ENCODE peak calls at places on chromosomes 12 and 14, in eight cellular contexts. One of them, this sample, is unnamed.

GRCh38 chr14:89442280-89442679 is 25.2 kb upstream of the FOXN3 start:
- DNase-seq in mammary epithelial cell: no peak
- DNase-seq in cardiac fibroblast: no peak
- DNase-seq in AG04450: no peak
- DNase-seq in tibial artery: no peak
- DNase-seq in astrocyte: no peak
- DNase-seq in pancreas: peak
- DNase-seq in brain microvascular endothelial cell: no peak
- DNase-seq in this sample: no peak

GRCh38 chr12:130281157-130281799 is 56.4 kb upstream of the PIWIL1 start:
- DNase-seq in AG04450: no peak
- DNase-seq in mammary epithelial cell: no peak
- DNase-seq in tibial artery: no peak
- DNase-seq in astrocyte: no peak
- DNase-seq in cardiac fibroblast: no peak
- DNase-seq in pancreas: peak
- DNase-seq in brain microvascular endothelial cell: no peak
- DNase-seq in this sample: peak

GRCh38 chr14:73786632-73786941 is 65.0 kb upstream of the PTGR2 start:
- DNase-seq in AG04450: no peak
- DNase-seq in astrocyte: no peak
- DNase-seq in pancreas: no peak
- DNase-seq in brain microvascular endothelial cell: no peak
- DNase-seq in mammary epithelial cell: peak
- DNase-seq in cardiac fibroblast: peak
- DNase-seq in tibial artery: no peak
- DNase-seq in this sample: peak

GRCh38 chr12:52125499-52125900 is 46.0 kb downstream of the SMIM41 start:
- DNase-seq in mammary epithelial cell: no peak
- DNase-seq in cardiac fibroblast: no peak
- DNase-seq in AG04450: no peak
- DNase-seq in brain microvascular endothelial cell: no peak
- DNase-seq in pancreas: peak
- DNase-seq in tibial artery: no peak
- DNase-seq in astrocyte: no peak
- DNase-seq in this sample: no peak

GRCh38 chr12:3644103-3644502 is 108.8 kb downstream of the CRACR2A start:
- DNase-seq in cardiac fibroblast: no peak
- DNase-seq in mammary epithelial cell: no peak
- DNase-seq in AG04450: no peak
- DNase-seq in tibial artery: no peak
- DNase-seq in brain microvascular endothelial cell: no peak
- DNase-seq in astrocyte: no peak
- DNase-seq in pancreas: no peak
- DNase-seq in this sample: no peak

GRCh38 chr12:113214938-113215400 is 6.3 kb upstream of the TPCN1 start:
- DNase-seq in AG04450: peak
- DNase-seq in pancreas: no peak
- DNase-seq in cardiac fibroblast: peak
- DNase-seq in astrocyte: peak
- DNase-seq in tibial artery: peak
- DNase-seq in brain microvascular endothelial cell: peak
- DNase-seq in mammary epithelial cell: peak
- DNase-seq in this sample: no peak

GRCh38 chr12:120012067-120012621 is 23.1 kb downstream of the BICDL1 start:
- DNase-seq in brain microvascular endothelial cell: peak
- DNase-seq in AG04450: no peak
- DNase-seq in mammary epithelial cell: peak
- DNase-seq in astrocyte: peak
- DNase-seq in pancreas: no peak
- DNase-seq in tibial artery: no peak
- DNase-seq in cardiac fibroblast: peak
- DNase-seq in this sample: no peak

GRCh38 chr12:88522961-88523360 is 57.3 kb downstream of the KITLG start:
- DNase-seq in cardiac fibroblast: no peak
- DNase-seq in pancreas: no peak
- DNase-seq in brain microvascular endothelial cell: no peak
- DNase-seq in astrocyte: no peak
- DNase-seq in tibial artery: no peak
- DNase-seq in mammary epithelial cell: no peak
- DNase-seq in AG04450: no peak
- DNase-seq in this sample: no peak

GRCh38 chr12:4272014-4272975 is 1.3 kb upstream of the CCND2 start:
- DNase-seq in tibial artery: peak
- DNase-seq in astrocyte: peak
- DNase-seq in pancreas: peak
- DNase-seq in AG04450: no peak
- DNase-seq in brain microvascular endothelial cell: peak
- DNase-seq in cardiac fibroblast: peak
- DNase-seq in mammary epithelial cell: peak
- DNase-seq in this sample: peak

GRCh38 chr14:96253140-96253539 is 2.9 kb upstream of the BDKRB1 start:
- DNase-seq in mammary epithelial cell: peak
- DNase-seq in tibial artery: no peak
- DNase-seq in pancreas: no peak
- DNase-seq in cardiac fibroblast: peak
- DNase-seq in brain microvascular endothelial cell: peak
- DNase-seq in astrocyte: peak
- DNase-seq in AG04450: peak
- DNase-seq in this sample: no peak

GRCh38 chr14:32109676-32110075 is 32.6 kb downstream of the ARHGAP5 start:
- DNase-seq in brain microvascular endothelial cell: peak
- DNase-seq in pancreas: no peak
- DNase-seq in astrocyte: peak
- DNase-seq in mammary epithelial cell: no peak
- DNase-seq in tibial artery: no peak
- DNase-seq in cardiac fibroblast: peak
- DNase-seq in AG04450: peak
- DNase-seq in this sample: no peak

GRCh38 chr12:95790025-95790911 is at the start of gene NTN4:
- DNase-seq in mammary epithelial cell: peak
- DNase-seq in AG04450: no peak
- DNase-seq in cardiac fibroblast: peak
- DNase-seq in pancreas: peak
- DNase-seq in tibial artery: peak
- DNase-seq in astrocyte: no peak
- DNase-seq in brain microvascular endothelial cell: peak
- DNase-seq in this sample: peak

GRCh38 chr12:62600038-62600437 is 133.4 kb downstream of the MON2 start:
- DNase-seq in astrocyte: no peak
- DNase-seq in brain microvascular endothelial cell: no peak
- DNase-seq in cardiac fibroblast: peak
- DNase-seq in AG04450: no peak
- DNase-seq in pancreas: no peak
- DNase-seq in tibial artery: no peak
- DNase-seq in mammary epithelial cell: no peak
- DNase-seq in this sample: no peak

GRCh38 chr12:71469235-71469873 is 29.8 kb downstream of the LGR5 start:
- DNase-seq in cardiac fibroblast: peak
- DNase-seq in AG04450: peak
- DNase-seq in mammary epithelial cell: peak
- DNase-seq in tibial artery: no peak
- DNase-seq in pancreas: no peak
- DNase-seq in astrocyte: peak
- DNase-seq in brain microvascular endothelial cell: peak
- DNase-seq in this sample: peak

GRCh38 chr12:81542065-81542464 is 217.1 kb downstream of the PPFIA2 start:
- DNase-seq in pancreas: no peak
- DNase-seq in astrocyte: no peak
- DNase-seq in cardiac fibroblast: no peak
- DNase-seq in mammary epithelial cell: no peak
- DNase-seq in AG04450: no peak
- DNase-seq in brain microvascular endothelial cell: no peak
- DNase-seq in tibial artery: no peak
- DNase-seq in this sample: no peak

GRCh38 chr14:55756563-55756962 is 176.6 kb downstream of the KTN1 start:
- DNase-seq in tibial artery: no peak
- DNase-seq in brain microvascular endothelial cell: no peak
- DNase-seq in AG04450: no peak
- DNase-seq in cardiac fibroblast: no peak
- DNase-seq in astrocyte: no peak
- DNase-seq in mammary epithelial cell: no peak
- DNase-seq in pancreas: no peak
- DNase-seq in this sample: no peak

GRCh38 chr14:55756078-55756477 is 176.1 kb downstream of the KTN1 start:
- DNase-seq in pancreas: no peak
- DNase-seq in astrocyte: no peak
- DNase-seq in cardiac fibroblast: no peak
- DNase-seq in AG04450: no peak
- DNase-seq in tibial artery: no peak
- DNase-seq in brain microvascular endothelial cell: no peak
- DNase-seq in mammary epithelial cell: no peak
- DNase-seq in this sample: no peak

GRCh38 chr14:55754871-55755270 is 174.9 kb downstream of the KTN1 start:
- DNase-seq in astrocyte: no peak
- DNase-seq in mammary epithelial cell: no peak
- DNase-seq in pancreas: no peak
- DNase-seq in tibial artery: no peak
- DNase-seq in brain microvascular endothelial cell: no peak
- DNase-seq in AG04450: no peak
- DNase-seq in cardiac fibroblast: no peak
- DNase-seq in this sample: no peak

GRCh38 chr14:55752580-55753365 is 172.8 kb downstream of the KTN1 start:
- DNase-seq in AG04450: peak
- DNase-seq in brain microvascular endothelial cell: peak
- DNase-seq in pancreas: no peak
- DNase-seq in astrocyte: peak
- DNase-seq in mammary epithelial cell: peak
- DNase-seq in tibial artery: no peak
- DNase-seq in cardiac fibroblast: peak
- DNase-seq in this sample: no peak

GRCh38 chr14:55754471-55754870 is 174.5 kb downstream of the KTN1 start:
- DNase-seq in pancreas: no peak
- DNase-seq in astrocyte: no peak
- DNase-seq in AG04450: no peak
- DNase-seq in brain microvascular endothelial cell: no peak
- DNase-seq in tibial artery: no peak
- DNase-seq in cardiac fibroblast: no peak
- DNase-seq in mammary epithelial cell: peak
- DNase-seq in this sample: no peak
- TF ChIP-seq CTCF in pancreas: no peak
- TF ChIP-seq CTCF in astrocyte: no peak
- TF ChIP-seq CTCF in AG04450: no peak
- TF ChIP-seq CTCF in brain microvascular endothelial cell: no peak
- TF ChIP-seq CTCF in tibial artery: no peak
- TF ChIP-seq CTCF in cardiac fibroblast: no peak
- TF ChIP-seq CTCF in mammary epithelial cell: no peak
- TF ChIP-seq CTCF in this sample: no peak

GRCh38 chr14:100717371-100717770 is 9.3 kb upstream of the DLK1 start:
- DNase-seq in mammary epithelial cell: no peak
- DNase-seq in cardiac fibroblast: no peak
- DNase-seq in pancreas: no peak
- DNase-seq in astrocyte: no peak
- DNase-seq in brain microvascular endothelial cell: no peak
- DNase-seq in tibial artery: no peak
- DNase-seq in AG04450: no peak
- DNase-seq in this sample: no peak
- H3K4me3 ChIP-seq in mammary epithelial cell: no peak
- H3K4me3 ChIP-seq in cardiac fibroblast: no peak
- H3K4me3 ChIP-seq in pancreas: no peak
- H3K4me3 ChIP-seq in astrocyte: no peak
- H3K4me3 ChIP-seq in brain microvascular endothelial cell: no peak
- H3K4me3 ChIP-seq in tibial artery: no peak
- H3K4me3 ChIP-seq in AG04450: no peak
- H3K4me3 ChIP-seq in this sample: no peak

GRCh38 chr14:106848330-106849121 is 1322.1 kb downstream of the TMEM121 start:
- DNase-seq in tibial artery: no peak
- DNase-seq in mammary epithelial cell: peak
- DNase-seq in brain microvascular endothelial cell: no peak
- DNase-seq in pancreas: no peak
- DNase-seq in cardiac fibroblast: peak
- DNase-seq in astrocyte: no peak
- DNase-seq in AG04450: no peak
- DNase-seq in this sample: no peak
- TF ChIP-seq CTCF in tibial artery: no peak
- TF ChIP-seq CTCF in mammary epithelial cell: peak
- TF ChIP-seq CTCF in brain microvascular endothelial cell: no peak
- TF ChIP-seq CTCF in pancreas: no peak
- TF ChIP-seq CTCF in cardiac fibroblast: peak
- TF ChIP-seq CTCF in astrocyte: no peak
- TF ChIP-seq CTCF in AG04450: no peak
- TF ChIP-seq CTCF in this sample: peak

GRCh38 chr14:101358320-101358569 is 203.1 kb upstream of the DIO3 start:
- DNase-seq in tibial artery: no peak
- DNase-seq in brain microvascular endothelial cell: no peak
- DNase-seq in pancreas: no peak
- DNase-seq in cardiac fibroblast: no peak
- DNase-seq in astrocyte: no peak
- DNase-seq in mammary epithelial cell: no peak
- DNase-seq in AG04450: no peak
- DNase-seq in this sample: no peak

GRCh38 chr14:101358726-101359125 is 202.6 kb upstream of the DIO3 start:
- DNase-seq in AG04450: no peak
- DNase-seq in astrocyte: no peak
- DNase-seq in mammary epithelial cell: no peak
- DNase-seq in tibial artery: no peak
- DNase-seq in cardiac fibroblast: no peak
- DNase-seq in brain microvascular endothelial cell: no peak
- DNase-seq in pancreas: no peak
- DNase-seq in this sample: no peak

GRCh38 chr14:101361044-101361443 is 200.3 kb upstream of the DIO3 start:
- DNase-seq in AG04450: no peak
- DNase-seq in astrocyte: no peak
- DNase-seq in tibial artery: no peak
- DNase-seq in brain microvascular endothelial cell: no peak
- DNase-seq in cardiac fibroblast: no peak
- DNase-seq in mammary epithelial cell: no peak
- DNase-seq in pancreas: no peak
- DNase-seq in this sample: no peak

GRCh38 chr14:101360045-101360931 is 201.0 kb upstream of the DIO3 start:
- DNase-seq in cardiac fibroblast: no peak
- DNase-seq in astrocyte: no peak
- DNase-seq in brain microvascular endothelial cell: no peak
- DNase-seq in mammary epithelial cell: no peak
- DNase-seq in tibial artery: peak
- DNase-seq in pancreas: no peak
- DNase-seq in AG04450: no peak
- DNase-seq in this sample: no peak

DNA sequence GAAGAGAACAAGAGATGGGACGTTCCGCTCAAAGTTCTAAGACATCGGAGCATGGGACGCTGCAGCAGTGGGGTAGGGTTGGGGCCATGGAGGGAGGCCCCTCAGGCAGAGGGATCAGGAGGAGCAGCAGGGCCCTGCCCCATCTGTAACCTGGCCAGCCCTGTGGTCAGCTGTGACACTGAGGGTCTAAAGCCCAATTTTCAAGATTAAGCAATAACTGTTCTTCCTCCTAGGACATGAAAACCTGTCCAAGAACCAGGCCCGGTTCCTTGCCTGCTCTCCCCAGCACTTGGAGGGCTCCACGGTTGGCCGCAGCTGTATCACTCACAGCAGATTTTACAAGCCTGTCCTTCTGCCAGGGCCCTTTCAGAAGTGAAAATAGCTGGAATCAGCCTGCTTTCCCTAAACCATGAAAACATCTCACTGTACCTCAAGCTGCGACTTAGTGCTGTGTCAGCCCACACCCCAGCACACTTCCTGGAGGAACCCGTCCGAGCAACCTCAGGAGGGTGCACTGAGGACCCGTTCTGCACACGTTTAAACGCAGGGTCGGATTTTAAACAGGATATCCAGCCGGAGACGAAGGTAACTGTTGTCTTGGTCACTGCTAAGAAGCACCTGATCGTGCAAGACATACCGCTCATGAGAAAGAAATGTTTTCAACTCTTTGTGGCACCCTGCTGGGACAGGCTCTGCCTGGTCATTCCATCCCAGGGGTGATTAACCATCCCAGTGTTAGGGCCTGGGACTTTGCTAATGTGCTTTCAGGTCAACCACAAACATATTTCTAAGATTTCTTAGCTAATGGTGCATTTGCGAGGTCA is 201.9 kb upstream of the DIO3 start:
- DNase-seq in AG04450: no peak
- DNase-seq in astrocyte: peak
- DNase-seq in brain microvascular endothelial cell: no peak
- DNase-seq in cardiac fibroblast: no peak
- DNase-seq in mammary epithelial cell: no peak
- DNase-seq in tibial artery: peak
- DNase-seq in pancreas: no peak
- DNase-seq in this sample: peak
- H3K4me3 ChIP-seq in AG04450: no peak
- H3K4me3 ChIP-seq in astrocyte: no peak
- H3K4me3 ChIP-seq in brain microvascular endothelial cell: no peak
- H3K4me3 ChIP-seq in cardiac fibroblast: no peak
- H3K4me3 ChIP-seq in mammary epithelial cell: no peak
- H3K4me3 ChIP-seq in tibial artery: no peak
- H3K4me3 ChIP-seq in pancreas: no peak
- H3K4me3 ChIP-seq in this sample: no peak